ENCODE peak calls at places on chromosomes 1 and 21, in seven cellular contexts. H, W, L, K, B, U and Y are unnamed samples.

GRCh38 chr1:245873068-245873467 is 634.0 kb downstream of the SMYD3 start:
- DNase-seq in B (peak; percentile 39), L (no peak), W (no peak), U (no peak), H (no peak), K (no peak), Y (no peak)

GRCh38 chr1:36721261-36721660 is 238.5 kb upstream of the CSF3R start:
- DNase-seq in B (no peak), W (no peak), U (no peak), H (no peak), L (no peak), K (no peak), Y (no peak)

GRCh38 chr1:61926597-61926996 is 184.3 kb downstream of the PATJ start:
- DNase-seq in W (no peak), B (no peak), U (no peak), K (no peak), L (no peak), H (no peak), Y (no peak)

GRCh38 chr21:25373126-25374082 is 233.9 kb downstream of the MRPL39 start:
- DNase-seq in K (no peak), H (no peak), B (no peak), W (no peak), U (no peak), L (no peak), Y (peak; percentile 28)

GRCh38 chr1:37851271-37851670 is 8.1 kb downstream of the MTF1 start:
- DNase-seq in W (no peak), K (no peak), H (no peak), U (no peak), B (no peak), L (no peak), Y (no peak)

GRCh38 chr1:172004671-172005070 is 163.4 kb downstream of the DNM3 start:
- DNase-seq in W (no peak), U (no peak), K (no peak), B (no peak), L (no peak), H (no peak), Y (no peak)

GRCh38 chr1:27637052-27637451 is 2.1 kb upstream of the FGR start:
- DNase-seq in L (no peak), U (no peak), B (peak; percentile 53), W (peak; percentile 41), K (no peak), H (no peak), Y (no peak)

GRCh38 chr1:244381887-244382565 is 69.7 kb downstream of the ADSS2 start:
- DNase-seq in K (no peak), U (peak; percentile 46), L (no peak), B (peak; percentile 28), H (no peak), W (no peak), Y (peak; percentile 67)

GRCh38 chr1:26468911-26469310 is 3.3 kb upstream of the HMGN2 start:
- DNase-seq in W (no peak), U (no peak), B (peak; percentile 43), H (no peak), K (no peak), L (no peak), Y (no peak)

GRCh38 chr1:60922304-60922703 is 160.1 kb upstream of the NFIA start:
- DNase-seq in L (no peak), H (no peak), U (no peak), K (no peak), B (no peak), W (no peak), Y (no peak)

GRCh38 chr1:33762099-33762830 is 101.6 kb upstream of the HMGB4 start:
- DNase-seq in U (no peak), L (no peak), K (no peak), H (no peak), W (no peak), B (no peak), Y (no peak)

GRCh38 chr1:78061825-78062523 is 16.2 kb downstream of the GIPC2 start:
- DNase-seq in H (no peak), B (peak; percentile 52), K (no peak), U (peak; percentile 85), W (no peak), L (no peak), Y (peak; percentile 95)

GRCh38 chr1:30856260-30856790 is 52.2 kb downstream of the SDC3 start:
- DNase-seq in L (no peak), K (no peak), W (no peak), H (peak; percentile 94), B (peak; percentile 27), U (peak; percentile 43), Y (peak; percentile 50)

GRCh38 chr1:6466023-6466422 is at the start of gene TNFRSF25:
- DNase-seq in W (peak; percentile 56), K (no peak), H (no peak), B (no peak), L (peak; percentile 42), U (no peak), Y (no peak)

GRCh38 chr1:95002657-95003432 is 69.9 kb downstream of the ALG14 start:
- DNase-seq in K (no peak), U (no peak), L (no peak), W (no peak), B (no peak), H (peak; percentile 94), Y (peak; percentile 78)

GRCh38 chr21:28781602-28782274 is 210.9 kb downstream of the LTN1 start:
- DNase-seq in U (peak; percentile 44), K (no peak), H (peak; percentile 46), B (peak; percentile 46), L (no peak), W (no peak), Y (peak; percentile 68)

GRCh38 chr1:200888349-200888838 is 6.3 kb upstream of the INAVA start:
- DNase-seq in K (no peak), B (peak; percentile 36), L (peak; percentile 25), H (no peak), U (no peak), W (peak; percentile 67), Y (no peak)

GRCh38 chr1:83016354-83016753 is 982.6 kb downstream of the TTLL7 start:
- DNase-seq in H (no peak), K (no peak), U (no peak), L (no peak), B (no peak), W (no peak), Y (no peak)

GRCh38 chr1:159922499-159923202 is 2.7 kb downstream of the TAGLN2 start:
- DNase-seq in U (no peak), K (no peak), L (no peak), W (peak; percentile 33), B (no peak), H (no peak), Y (peak; percentile 41)

GRCh38 chr1:24301395-24302175 is 17.6 kb upstream of the GRHL3 start:
- DNase-seq in K (no peak), L (no peak), H (peak; percentile 70), U (no peak), B (peak; percentile 42), W (no peak), Y (peak; percentile 32)

GRCh38 chr1:89525169-89525855 is 683 bp downstream of the LRRC8B start:
- DNase-seq in U (no peak), K (peak; percentile 21), H (peak; percentile 76), L (no peak), W (no peak), B (peak; percentile 36), Y (no peak)

GRCh38 chr1:235632538-235633219 is 16.9 kb downstream of the GNG4 start:
- DNase-seq in L (no peak), K (no peak), U (peak; percentile 70), H (peak; percentile 45), B (peak; percentile 41), W (no peak), Y (peak; percentile 54)

GRCh38 chr1:63643926-63644325 is 50.7 kb downstream of the PGM1 start:
- DNase-seq in U (no peak), H (no peak), L (no peak), W (no peak), K (no peak), B (no peak), Y (no peak)

GRCh38 chr1:55334140-55334539 is 119.0 kb upstream of the USP24 start:
- DNase-seq in B (no peak), U (peak; percentile 20), H (no peak), L (no peak), W (no peak), K (no peak), Y (no peak)

GRCh38 chr1:94067196-94067595 is 53.8 kb downstream of the ABCA4 start:
- DNase-seq in H (no peak), L (no peak), K (no peak), U (peak; percentile 94), W (no peak), B (no peak), Y (peak; percentile 95)

GRCh38 chr1:85573348-85573747 is 7.2 kb upstream of the CCN1 start:
- DNase-seq in L (no peak), W (no peak), K (no peak), H (no peak), B (no peak), U (no peak), Y (no peak)